ENCODE peak calls at places on chromosomes 5 and 9, in four cellular contexts. G is H1, A is K562, J is GM12878. X is an unnamed sample.

GRCh38 chr5:32088214-32088613 is 85.9 kb downstream of the GOLPH3 start:
- DNase-seq in J (no peak), G (no peak), A (no peak), X (no peak)

GRCh38 chr5:96661841-96662724 is at the start of gene CAST:
- DNase-seq in G (peak; percentile 77), A (peak; percentile 25), J (peak; percentile 73), X (peak; percentile 84)

GRCh38 chr5:67748165-67748690 is 467.3 kb upstream of the PIK3R1 start:
- DNase-seq in G (no peak), J (no peak), A (no peak), X (peak; percentile 75)

GRCh38 chr9:34446468-34446891 is 11.9 kb downstream of the FAM219A start:
- DNase-seq in J (no peak), A (no peak), G (no peak), X (no peak)

GRCh38 chr5:119037496-119038215 is 33.2 kb upstream of the DMXL1 start:
- DNase-seq in A (no peak), G (no peak), J (no peak), X (no peak)

GRCh38 chr9:137350696-137351584 is 48.9 kb upstream of the NRARP start:
- DNase-seq in G (no peak), A (no peak), J (no peak), X (no peak)

GRCh38 chr5:123754167-123754840 is 242.3 kb downstream of the CSNK1G3 start:
- DNase-seq in G (no peak), J (no peak), A (no peak), X (no peak)

GRCh38 chr9:4604678-4605095 is 57.4 kb upstream of the PLPP6 start:
- DNase-seq in G (peak; percentile 43), J (peak; percentile 50), A (peak; percentile 39), X (peak; percentile 75)

GRCh38 chr5:139648205-139649081 is at the start of gene CXXC5:
- DNase-seq in G (no peak), J (no peak), A (peak; percentile 89), X (no peak)

GRCh38 chr5:107670927-107671741 is at the start of gene EFNA5:
- DNase-seq in G (no peak), J (no peak), A (no peak), X (no peak)

GRCh38 chr9:3136999-3137675 is 293.2 kb upstream of the PUM3 start:
- DNase-seq in A (no peak), J (no peak), G (no peak), X (no peak)

GRCh38 chr9:26159575-26160392 is 481.5 kb upstream of the TUSC1 start:
- DNase-seq in A (no peak), J (no peak), G (no peak), X (no peak)

GRCh38 chr9:99143661-99144060 is 38.7 kb downstream of the TGFBR1 start:
- DNase-seq in A (no peak), J (no peak), G (no peak), X (no peak)

GRCh38 chr9:113548221-113549041 is 84.9 kb downstream of the RGS3 start:
- DNase-seq in A (no peak), J (no peak), G (no peak), X (peak; percentile 93)

GRCh38 chr5:43802119-43802518 is 199.1 kb downstream of the NNT start:
- DNase-seq in J (no peak), A (no peak), G (no peak), X (no peak)

GRCh38 chr9:96156578-96156977 is 145.4 kb downstream of the HSD17B3 start:
- DNase-seq in G (no peak), J (no peak), A (no peak), X (no peak)

GRCh38 chr9:93591706-93592388 is 15.5 kb downstream of the PHF2 start:
- DNase-seq in G (no peak), A (no peak), J (no peak), X (no peak)

GRCh38 chr5:27325513-27325912 is 287.1 kb upstream of the CDH9 start:
- DNase-seq in J (no peak), A (no peak), G (no peak), X (no peak)

GRCh38 chr5:6792911-6793451 is 79.7 kb downstream of the TENT4A start:
- DNase-seq in G (no peak), A (no peak), J (no peak), X (no peak)
- TF ChIP-seq CBX5 in G (no peak), A (no peak), J (no peak), X (no peak)

GRCh38 chr5:135887447-135887864 is 8.2 kb downstream of the IL9 start:
- DNase-seq in J (peak; percentile 25), A (peak; percentile 68), G (peak; percentile 31), X (peak; percentile 73)
- TF ChIP-seq CBX5 in J (no peak), A (no peak), G (no peak), X (no peak)

DNA sequence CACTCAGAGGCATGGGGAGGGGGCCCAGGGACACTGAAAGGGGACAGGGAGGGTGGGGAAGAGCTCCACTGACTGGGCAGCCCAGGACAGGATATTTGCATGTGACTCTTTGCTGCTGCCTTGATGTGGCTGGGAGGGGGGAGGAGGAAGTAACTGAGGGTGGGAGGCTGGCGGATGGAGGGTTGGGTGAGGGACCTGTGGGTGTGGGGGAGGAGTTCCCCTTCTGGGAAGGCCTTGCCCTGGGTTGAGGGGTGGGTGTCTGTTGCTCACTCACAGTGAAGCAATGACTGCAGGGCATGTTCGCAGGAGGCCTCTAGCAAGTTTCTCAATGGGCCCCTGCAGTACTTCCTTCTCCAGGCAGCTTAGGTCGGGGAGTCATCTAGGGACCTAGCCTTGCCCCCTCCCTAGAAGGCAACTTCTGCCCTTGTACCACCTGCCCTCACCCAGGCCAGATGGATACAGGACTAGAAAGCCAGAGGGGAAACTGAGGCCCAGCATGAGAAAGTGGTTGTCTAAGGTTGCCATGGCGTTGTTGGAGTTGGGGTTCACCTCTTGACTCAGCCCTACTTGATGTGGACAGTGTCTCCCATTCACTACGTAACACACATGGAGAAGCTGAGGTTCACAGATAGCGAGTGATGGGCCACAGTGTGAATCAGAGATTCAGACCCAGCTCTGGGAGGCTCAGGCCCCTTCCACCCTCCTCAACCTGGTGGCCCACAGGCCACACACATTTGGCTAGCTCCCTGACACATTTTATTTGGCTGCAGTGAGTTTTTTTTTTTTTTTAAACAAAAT is 3.0 kb downstream of the GRK6 start:
- DNase-seq in A (peak; percentile 40), G (no peak), J (peak; percentile 72), X (no peak)
- TF ChIP-seq CBX5 in A (no peak), G (no peak), J (no peak), X (no peak)

DNA sequence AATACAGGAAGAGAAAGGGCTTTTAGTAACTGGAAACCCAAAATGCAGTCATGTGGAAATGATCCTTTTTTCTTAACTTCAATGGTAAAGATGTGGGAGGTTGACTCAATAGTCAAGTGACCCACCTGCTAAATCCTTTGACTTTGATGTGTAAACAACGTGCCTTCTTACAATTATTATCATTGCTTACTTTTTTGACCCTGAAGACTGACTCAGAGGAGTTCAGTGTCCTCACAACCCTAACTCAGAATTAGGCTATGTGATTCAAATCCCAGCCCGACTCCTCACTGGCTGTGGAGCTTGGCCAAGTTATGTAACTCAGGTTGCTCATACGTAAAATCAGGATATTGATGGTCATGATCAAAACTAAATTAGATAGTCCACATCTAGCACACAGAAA is 27.9 kb downstream of the ANXA1 start:
- DNase-seq in A (no peak), G (no peak), J (no peak), X (no peak)
- TF ChIP-seq CBX5 in A (no peak), G (no peak), J (no peak), X (no peak)

GRCh38 chr9:127711226-127711701 is 4.2 kb downstream of the PTRH1 start:
- DNase-seq in A (no peak), J (no peak), G (no peak), X (no peak)
- TF ChIP-seq CBX5 in A (no peak), J (no peak), G (no peak), X (no peak)

GRCh38 chr5:136084698-136085097 is 47.9 kb upstream of the SMAD5 start:
- DNase-seq in J (no peak), A (no peak), G (no peak), X (no peak)

GRCh38 chr5:136080113-136080482 is 51.3 kb downstream of the TGFBI start:
- DNase-seq in G (no peak), A (no peak), J (no peak), X (no peak)

GRCh38 chr5:136081192-136081591 is 51.5 kb upstream of the SMAD5 start:
- DNase-seq in J (no peak), G (no peak), A (no peak), X (no peak)

GRCh38 chr5:136080483-136081180 is 51.8 kb downstream of the TGFBI start:
- DNase-seq in J (peak; percentile 82), G (peak; percentile 47), A (peak; percentile 89), X (no peak)

DNA sequence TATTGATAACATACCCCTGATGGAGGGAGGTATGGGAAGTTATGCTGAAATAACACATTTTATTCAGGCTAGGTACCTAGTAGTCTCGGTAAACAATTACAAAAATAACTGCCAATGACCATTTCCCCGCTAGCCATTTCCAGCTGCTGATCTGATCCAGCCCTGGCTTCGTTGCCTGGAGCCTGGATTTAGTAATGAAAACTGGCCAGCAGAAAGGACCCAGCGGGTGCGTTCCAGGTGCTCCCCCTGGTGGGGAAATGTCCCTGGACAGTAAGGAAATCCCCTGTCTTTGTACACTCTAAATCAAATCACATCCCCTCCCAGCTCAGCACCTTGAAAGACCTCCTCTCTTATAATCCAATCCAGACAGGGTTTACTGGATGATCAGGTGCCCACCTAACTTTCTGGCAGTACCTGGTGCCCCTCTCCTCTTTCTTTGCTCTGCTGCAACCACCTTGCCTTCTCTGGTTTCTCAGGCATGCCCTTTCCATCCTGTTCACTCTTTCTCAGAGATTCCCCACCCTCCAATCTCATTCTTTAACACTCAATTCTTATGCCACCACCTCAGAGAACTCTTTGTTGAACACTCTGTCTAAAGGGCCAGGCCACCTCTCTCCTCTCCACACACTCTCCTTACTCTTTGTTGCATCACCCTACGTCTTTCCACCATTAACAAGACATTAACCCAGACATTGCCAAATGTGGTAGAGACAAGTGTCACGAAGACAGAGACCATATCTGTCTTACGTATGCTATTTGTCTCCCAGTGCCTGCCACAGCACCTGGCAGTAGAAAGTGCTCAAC is 50.1 kb upstream of the SMAD5 start:
- DNase-seq in A (peak; percentile 76), J (no peak), G (no peak), X (peak; percentile 59)
- TF ChIP-seq CBX5 in A (no peak), J (no peak), G (no peak), X (no peak)

GRCh38 chr9:81861644-81862043 is 66.6 kb upstream of the SPATA31D4 start:
- DNase-seq in G (no peak), J (no peak), A (no peak), X (no peak)

GRCh38 chr9:81855538-81855937 is 72.7 kb upstream of the SPATA31D4 start:
- DNase-seq in A (no peak), G (no peak), J (no peak), X (no peak)

DNA sequence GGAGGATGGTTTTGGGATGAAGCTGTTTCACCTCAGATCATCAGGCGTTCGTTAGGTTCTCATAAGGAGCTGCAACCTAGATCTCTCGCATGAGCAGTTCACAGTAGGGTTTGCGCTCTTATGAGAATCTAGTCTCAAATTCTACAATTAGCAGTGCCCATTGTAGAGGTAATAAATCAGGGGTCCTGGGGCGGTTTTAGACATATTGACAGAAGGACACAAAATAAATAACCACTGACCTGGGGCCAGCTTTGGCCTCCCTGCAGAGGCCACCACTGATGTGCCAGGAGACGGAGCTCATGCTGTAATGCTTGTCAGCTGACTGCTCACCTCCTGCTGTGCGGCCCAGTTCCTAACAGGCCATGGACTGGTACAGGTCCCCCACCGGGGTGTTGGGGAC is 67.6 kb upstream of the SPATA31D4 start:
- DNase-seq in J (no peak), G (no peak), A (no peak), X (no peak)
- TF ChIP-seq CBX5 in J (no peak), G (no peak), A (no peak), X (no peak)

GRCh38 chr5:136295914-136296313 is 69.4 kb downstream of the TRPC7 start:
- DNase-seq in A (no peak), J (no peak), G (no peak), X (no peak)
- TF ChIP-seq CBX5 in A (no peak), J (no peak), G (no peak), X (no peak)

X was measured in HepG2.